ENCODE peak calls at places on chromosomes 6 and 20, in seven cellular contexts. Q, V, K, Z, B, I and R are unnamed samples.

GRCh38 chr6:4607026-4607704 is 169.0 kb upstream of the CDYL start:
- DNase-seq in Q (no peak), V (peak; percentile 97), K (peak; percentile 89), Z (peak; percentile 96), B (no peak), I (no peak), R (no peak)

GRCh38 chr6:41371461-41371991 is 36.1 kb downstream of the NCR2 start:
- DNase-seq in Q (peak; percentile 73), V (peak; percentile 52), K (no peak), Z (peak; percentile 68), B (peak; percentile 82), I (no peak), R (peak; percentile 95)

GRCh38 chr6:1840491-1841121 is 230.9 kb downstream of the FOXC1 start:
- DNase-seq in Q (no peak), V (no peak), K (no peak), Z (no peak), B (no peak), I (no peak), R (no peak)

GRCh38 chr6:106599440-106599839 is 29.9 kb downstream of the RTN4IP1 start:
- DNase-seq in Q (no peak), V (no peak), K (no peak), Z (no peak), B (no peak), I (no peak), R (no peak)

GRCh38 chr6:41256383-41256782 is 28.2 kb downstream of the TREML4 start:
- DNase-seq in Q (no peak), V (no peak), K (no peak), Z (no peak), B (no peak), I (no peak), R (no peak)

GRCh38 chr20:8837396-8837795 is 231.5 kb upstream of the PLCB4 start:
- DNase-seq in Q (no peak), V (peak; percentile 90), K (no peak), Z (peak; percentile 93), B (no peak), I (peak; percentile 34), R (peak; percentile 74)

GRCh38 chr6:56459030-56459805 is 183.5 kb downstream of the DST start:
- DNase-seq in Q (no peak), V (no peak), K (no peak), Z (no peak), B (no peak), I (no peak), R (no peak)

GRCh38 chr6:138007014-138007472 is 100.2 kb downstream of the PERP start:
- DNase-seq in Q (peak; percentile 65), V (peak; percentile 17), K (peak; percentile 45), Z (peak; percentile 48), B (peak; percentile 85), I (peak; percentile 48), R (peak; percentile 85)

GRCh38 chr6:56659721-56660373 is 17.2 kb upstream of the DST start:
- DNase-seq in Q (no peak), V (no peak), K (no peak), Z (no peak), B (no peak), I (no peak), R (no peak)

GRCh38 chr20:34639755-34640222 is 37.1 kb downstream of the PIGU start:
- DNase-seq in Q (no peak), V (no peak), K (peak; percentile 38), Z (no peak), B (no peak), I (peak; percentile 58), R (no peak)

GRCh38 chr6:89260832-89261231 is 43.7 kb upstream of the GABRR1 start:
- DNase-seq in Q (no peak), V (no peak), K (no peak), Z (no peak), B (no peak), I (peak; percentile 21), R (no peak)

GRCh38 chr6:115514656-115515055 is 546.0 kb downstream of the FRK start:
- DNase-seq in Q (no peak), V (peak; percentile 14), K (no peak), Z (peak; percentile 42), B (no peak), I (no peak), R (no peak)

GRCh38 chr6:139888691-139889122 is 514.3 kb upstream of the CITED2 start:
- DNase-seq in Q (peak; percentile 45), V (peak; percentile 41), K (no peak), Z (peak; percentile 61), B (peak; percentile 91), I (no peak), R (no peak)

GRCh38 chr6:156848533-156848932 is 71.4 kb downstream of the ARID1B start:
- DNase-seq in Q (no peak), V (no peak), K (no peak), Z (peak; percentile 46), B (no peak), I (no peak), R (no peak)

GRCh38 chr6:2977290-2977689 is 5.9 kb upstream of the SERPINB6 start:
- DNase-seq in Q (no peak), V (no peak), K (no peak), Z (no peak), B (no peak), I (no peak), R (no peak)

GRCh38 chr20:48571945-48572589 is 255.7 kb downstream of the PREX1 start:
- DNase-seq in Q (no peak), V (no peak), K (no peak), Z (no peak), B (no peak), I (no peak), R (peak; percentile 53)

GRCh38 chr6:4496284-4496683 is 279.9 kb upstream of the CDYL start:
- DNase-seq in Q (no peak), V (no peak), K (no peak), Z (no peak), B (no peak), I (no peak), R (no peak)

GRCh38 chr20:9119776-9120175 is 50.9 kb downstream of the PLCB4 start:
- DNase-seq in Q (no peak), V (no peak), K (peak; percentile 83), Z (peak; percentile 17), B (no peak), I (no peak), R (no peak)

GRCh38 chr6:144835322-144835721 is 550.2 kb downstream of the UTRN start:
- DNase-seq in Q (no peak), V (no peak), K (no peak), Z (no peak), B (no peak), I (no peak), R (no peak)

GRCh38 chr6:37206674-37207073 is 36.7 kb downstream of the PIM1 start:
- DNase-seq in Q (no peak), V (no peak), K (no peak), Z (no peak), B (no peak), I (no peak), R (no peak)
- H2AFZ ChIP-seq in Q (no peak overlapping the region), V (no peak overlapping the region), K (no peak overlapping the region), Z (no peak overlapping the region), B (peak overlapping the region; percentile 38), I (no peak overlapping the region), R (no peak overlapping the region)

DNA sequence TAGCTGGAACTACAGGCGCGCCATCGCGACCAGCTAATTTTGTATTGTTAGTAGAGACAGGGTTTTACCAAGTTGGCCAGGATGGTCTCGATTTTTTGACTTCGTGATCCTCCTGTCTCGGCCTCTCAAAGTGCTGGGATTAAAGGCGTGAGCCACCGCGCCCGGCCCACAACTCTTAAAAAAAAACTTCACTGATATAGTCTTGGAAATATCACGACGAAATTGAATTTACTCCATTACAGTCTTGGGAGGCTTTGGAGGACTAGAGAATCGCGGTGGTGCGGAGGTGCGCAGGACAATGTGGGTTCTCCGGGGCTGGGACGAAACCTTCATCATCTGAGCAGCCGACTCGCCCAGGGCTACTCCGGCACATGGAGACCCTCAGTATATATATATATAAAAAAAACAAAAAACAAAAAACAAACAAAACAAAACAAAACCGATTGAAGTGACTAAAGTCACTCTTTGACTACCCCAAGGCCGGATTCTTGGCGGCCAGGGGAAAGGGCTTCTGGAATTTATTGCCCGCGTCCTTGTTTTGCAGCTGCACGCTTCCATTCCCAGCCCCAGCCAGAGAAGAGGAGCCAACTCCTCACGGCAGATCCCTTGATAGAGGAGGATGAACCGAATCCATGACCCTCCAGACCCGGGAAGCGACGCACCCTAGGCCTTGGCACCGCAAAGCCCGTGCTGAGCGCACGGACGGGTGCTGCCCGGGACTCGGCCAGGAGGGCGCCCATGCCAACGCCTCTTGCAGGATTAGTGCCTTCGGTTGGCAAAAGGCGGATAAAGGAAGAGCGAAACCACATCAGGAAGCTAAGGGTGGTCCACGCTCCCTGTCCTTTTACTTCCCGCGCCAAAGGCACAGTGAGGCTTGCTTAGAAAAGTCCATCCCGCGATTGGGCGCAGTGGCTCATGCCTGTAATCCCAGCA is 1.7 kb upstream of the GCM2 start:
- DNase-seq in Q (peak; percentile 33), V (no peak), K (no peak), Z (no peak), B (peak; percentile 49), I (no peak), R (peak; percentile 58)
- TF ChIP-seq CTCF in Q (no peak), V (no peak), K (no peak), Z (no peak), B (no peak), I (no peak), R (no peak)

DNA sequence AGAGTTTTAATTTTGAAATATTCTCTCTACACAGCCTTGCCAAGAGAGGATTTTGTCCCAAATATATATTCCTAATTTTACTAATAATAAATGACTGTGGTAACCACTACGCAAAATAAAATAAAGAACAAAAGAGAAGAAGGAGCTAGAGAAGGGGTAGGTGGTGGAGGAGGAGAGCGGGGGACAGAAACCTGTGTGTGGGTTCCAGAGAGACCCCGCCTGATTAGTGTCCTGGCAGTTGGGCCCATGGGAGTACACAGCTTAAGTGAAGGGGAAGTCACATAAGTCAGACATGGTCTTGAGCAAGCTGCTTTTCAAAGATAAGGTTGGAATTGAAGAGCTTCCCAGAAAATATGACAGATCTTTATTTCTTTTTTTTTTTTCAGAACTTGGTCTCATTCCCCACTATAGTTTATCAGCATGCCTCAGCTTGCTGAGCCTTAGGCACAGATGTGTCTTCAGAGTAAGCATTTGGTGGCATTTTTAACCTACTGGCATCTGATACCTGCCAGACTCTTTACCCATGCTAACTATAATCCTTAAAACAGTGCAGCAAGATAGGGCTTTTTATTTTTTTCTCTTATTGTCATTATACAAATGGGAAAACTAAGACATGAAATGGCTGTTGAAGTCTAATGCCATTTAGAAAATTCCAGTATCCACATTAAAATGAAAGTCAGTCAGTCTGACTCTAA is 9.6 kb upstream of the RHAG start:
- DNase-seq in Q (no peak), V (no peak), K (no peak), Z (no peak), B (no peak), I (no peak), R (no peak)
- H2AFZ ChIP-seq in Q (no peak overlapping the region), V (no peak overlapping the region), K (no peak overlapping the region), Z (no peak overlapping the region), B (no peak overlapping the region), I (no peak overlapping the region), R (no peak overlapping the region)

GRCh38 chr20:64145458-64146300 is 18.6 kb upstream of the MYT1 start:
- DNase-seq in Q (no peak), V (no peak), K (no peak), Z (no peak), B (peak; percentile 24), I (no peak), R (peak; percentile 51)
- TF ChIP-seq CTCF in Q (peak; percentile 61), V (peak; percentile 10), K (peak; percentile 56), Z (no peak), B (peak; percentile 54), I (peak; percentile 41), R (no peak)